ENCODE peak calls at places on chromosomes 13 and 19, in five cellular contexts. J is fibroblast of lung, A is mesendoderm, G is aorta, B is K562. D is an unnamed sample.
A peak's percentile ranks its signal among the peaks of the same experiment; 100 is the strongest.

GRCh38 chr13:89457977-89458376 is 1786.8 kb downstream of the SLITRK5 start:
- DNase-seq in J (peak; percentile 90), A (peak; percentile 28), G (no peak), B (no peak), D (peak; percentile 96)

GRCh38 chr13:66513728-66514127 is 716.4 kb downstream of the PCDH9 start:
- DNase-seq in J (peak; percentile 81), A (no peak), G (no peak), B (no peak), D (no peak)

GRCh38 chr19:49680473-49681351 is 3.6 kb downstream of the PRMT1 start:
- DNase-seq in J (peak; percentile 61), A (peak; percentile 96), G (peak; percentile 98), B (peak; percentile 93), D (peak; percentile 44)

GRCh38 chr13:83286737-83287136 is 595.5 kb downstream of the SLITRK1 start:
- DNase-seq in J (no peak), A (no peak), G (no peak), B (no peak), D (no peak)

GRCh38 chr13:33015791-33016323 is 366 bp upstream of the KL start:
- DNase-seq in J (no peak), A (no peak), G (peak; percentile 77), B (no peak), D (no peak)

GRCh38 chr13:103883152-103883551 is 816.9 kb upstream of the SLC10A2 start:
- DNase-seq in J (peak; percentile 96), A (peak; percentile 94), G (peak; percentile 90), B (no peak), D (peak; percentile 89)

GRCh38 chr19:9075064-9075964 is 11.5 kb upstream of the OR1M1 start:
- DNase-seq in J (peak; percentile 99), A (peak; percentile 95), G (peak; percentile 88), B (peak; percentile 95), D (peak; percentile 98)

GRCh38 chr19:5850743-5851293 is 431 bp downstream of the FUT3 start:
- DNase-seq in J (peak; percentile 61), A (no peak), G (no peak), B (no peak), D (peak; percentile 71)

GRCh38 chr19:28332351-28332750 is 880.6 kb downstream of the UQCRFS1 start:
- DNase-seq in J (no peak), A (no peak), G (no peak), B (no peak), D (no peak)

GRCh38 chr13:21949818-21950429 is 279.1 kb downstream of the FGF9 start:
- DNase-seq in J (no peak), A (no peak), G (no peak), B (no peak), D (no peak)
- H3K27me3 ChIP-seq in J (no peaks in the 10 kb centered on the region), A (no peaks in the 10 kb centered on the region), G (no peaks in the 10 kb centered on the region), B (no peaks in the 10 kb centered on the region), D (no peaks in the 10 kb centered on the region)

DNA sequence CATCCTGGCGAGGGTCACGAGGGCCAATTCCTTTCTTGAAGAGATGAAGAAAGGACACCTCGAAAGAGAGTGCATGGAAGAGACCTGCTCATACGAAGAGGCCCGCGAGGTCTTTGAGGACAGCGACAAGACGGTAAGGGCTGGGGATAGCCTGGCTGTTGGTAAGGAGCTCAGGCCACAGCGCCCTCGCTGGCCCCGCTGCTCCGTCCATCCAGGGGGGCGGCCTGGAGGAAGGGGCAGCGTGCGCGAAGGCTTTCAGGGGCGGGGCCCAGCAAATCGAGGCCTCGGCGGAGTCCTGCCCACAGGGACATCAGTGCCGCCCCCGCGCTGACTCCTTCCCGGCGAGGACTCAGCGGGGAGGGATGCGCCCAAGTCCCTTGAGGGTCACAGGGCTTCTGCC is 6.9 kb downstream of the F10 start:
- DNase-seq in J (no peak), A (no peak), G (peak; percentile 72), B (no peak), D (no peak)
- H3K27me3 ChIP-seq in J (peaks cover 5% of the 10 kb centered on the region), A (no peaks in the 10 kb centered on the region), G (no peaks in the 10 kb centered on the region), B (no peaks in the 10 kb centered on the region), D (peaks cover 47% of the 10 kb centered on the region)

GRCh38 chr13:112060899-112061366 is 6.0 kb upstream of the SOX1 start:
- DNase-seq in J (no peak), A (peak; percentile 51), G (no peak), B (no peak), D (no peak)
- H3K27me3 ChIP-seq in J (peaks cover 51% of the 10 kb centered on the region), A (peaks cover 90% of the 10 kb centered on the region), G (no peaks in the 10 kb centered on the region), B (peaks cover 2% of the 10 kb centered on the region), D (peaks cover 100% of the 10 kb centered on the region)

DNA sequence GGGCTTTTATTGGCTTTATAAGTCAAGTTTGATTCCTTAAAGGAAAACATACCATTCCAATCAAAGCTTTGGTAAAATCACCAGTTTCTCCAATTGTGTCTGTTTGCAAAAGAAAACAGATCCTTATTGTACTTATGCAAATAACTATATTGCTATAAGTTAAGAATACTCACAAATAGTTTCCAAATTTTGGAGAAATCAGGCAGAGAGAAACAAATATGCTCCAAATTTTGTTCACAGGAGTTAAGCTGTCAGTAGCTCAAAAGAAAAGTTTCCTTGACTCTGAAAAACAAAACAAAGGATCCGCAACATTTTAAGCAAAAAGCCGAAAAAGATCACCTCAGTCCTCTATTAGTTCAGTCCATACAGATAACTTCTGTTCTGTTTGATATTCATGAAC is 19.2 kb upstream of the IGFL4 start:
- DNase-seq in J (no peak), A (no peak), G (no peak), B (no peak), D (no peak)
- H3K27me3 ChIP-seq in J (peaks cover 19% of the 10 kb centered on the region), A (peaks cover 3% of the 10 kb centered on the region), G (no peaks in the 10 kb centered on the region), B (no peaks in the 10 kb centered on the region), D (peaks cover 29% of the 10 kb centered on the region)

DNA sequence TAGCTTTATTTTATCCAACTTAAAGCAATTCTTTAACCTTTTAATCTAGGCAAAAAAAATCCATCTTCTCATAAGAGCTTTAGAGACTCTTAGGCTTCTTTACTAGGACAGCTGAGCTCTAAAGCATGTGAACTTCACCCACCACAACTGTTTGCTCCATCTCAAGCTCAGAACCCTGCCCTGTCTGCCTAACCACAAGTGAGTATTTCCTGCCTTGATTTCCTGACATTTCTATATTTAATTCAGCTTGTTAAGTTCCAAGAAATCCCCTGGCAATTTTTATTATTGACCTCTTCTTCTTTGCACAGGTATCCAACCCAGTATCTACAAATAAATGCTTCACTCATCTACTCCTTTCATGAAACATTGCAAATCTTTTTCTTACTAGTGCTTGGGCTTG is 21.1 kb upstream of the CEACAM21 start:
- DNase-seq in J (no peak), A (no peak), G (no peak), B (no peak), D (no peak)
- H3K27me3 ChIP-seq in J (no peaks in the 10 kb centered on the region), A (no peaks in the 10 kb centered on the region), G (no peaks in the 10 kb centered on the region), B (no peaks in the 10 kb centered on the region), D (peaks cover 52% of the 10 kb centered on the region)

GRCh38 chr19:46224773-46225172 is 4.8 kb upstream of the IGFL1 start:
- DNase-seq in J (no peak), A (no peak), G (no peak), B (no peak), D (no peak)
- H3K27me3 ChIP-seq in J (no peaks in the 10 kb centered on the region), A (no peaks in the 10 kb centered on the region), G (no peaks in the 10 kb centered on the region), B (no peaks in the 10 kb centered on the region), D (peaks cover 50% of the 10 kb centered on the region)

DNA sequence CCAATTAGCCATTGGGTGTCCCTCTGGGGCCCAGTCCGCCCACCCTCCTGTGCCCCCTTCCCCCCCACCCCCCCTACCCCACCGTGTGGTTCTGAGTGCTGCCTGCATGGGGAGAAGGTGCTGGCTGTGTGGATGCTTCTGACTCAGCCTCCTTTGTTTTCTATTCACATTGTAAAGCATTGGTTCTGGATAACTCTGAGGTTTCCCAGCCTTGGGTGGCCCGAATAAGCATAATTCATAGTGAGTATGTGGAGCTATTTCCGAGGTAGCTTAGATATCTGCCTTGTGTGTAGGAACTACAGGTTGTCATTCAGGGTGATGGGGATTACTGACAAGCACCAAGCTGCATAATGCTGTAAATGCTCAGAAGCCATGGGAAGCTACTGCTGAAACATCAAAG is 241.0 kb downstream of the FGF9 start:
- DNase-seq in J (no peak), A (peak; percentile 16), G (no peak), B (no peak), D (no peak)
- H3K27me3 ChIP-seq in J (no peaks in the 10 kb centered on the region), A (no peaks in the 10 kb centered on the region), G (no peaks in the 10 kb centered on the region), B (no peaks in the 10 kb centered on the region), D (no peaks in the 10 kb centered on the region)

GRCh38 chr19:50697414-50698124 is 22.0 kb downstream of the SHANK1 start:
- DNase-seq in J (no peak), A (no peak), G (no peak), B (no peak), D (no peak)
- H3K27me3 ChIP-seq in J (peaks cover 4% of the 10 kb centered on the region), A (peaks cover 27% of the 10 kb centered on the region), G (no peaks in the 10 kb centered on the region), B (peaks cover 20% of the 10 kb centered on the region), D (peaks cover 28% of the 10 kb centered on the region)